ENCODE peak calls at places on chromosomes 11 and 22, in six cellular contexts. G is HCT116, I is MM.1S, M is PC-3, J is SK-N-SH, O is GM23248. V is an unnamed sample.

GRCh38 chr11:44607324-44607962 is 42.0 kb downstream of the CD82 start:
- DNase-seq in I (no peak), O (peak), J (no peak), G (no peak), M (no peak), V (no peak)

GRCh38 chr11:12224537-12224893 is 114.1 kb downstream of the MICAL2 start:
- DNase-seq in J (no peak), I (peak), M (peak), G (no peak), O (no peak), V (no peak)

GRCh38 chr22:41469218-41469851 is 418 bp downstream of the ACO2 start:
- DNase-seq in I (peak), J (no peak), O (no peak), M (peak), G (no peak), V (peak)

GRCh38 chr11:67269401-67270255 is 3.4 kb downstream of the GRK2 start:
- DNase-seq in O (no peak), J (no peak), G (no peak), M (no peak), I (no peak), V (no peak)

GRCh38 chr11:123603666-123604065 is 50.8 kb downstream of the SCN3B start:
- DNase-seq in J (no peak), M (no peak), I (no peak), O (no peak), G (no peak), V (no peak)

GRCh38 chr22:19105867-19106802 is 16.1 kb downstream of the DGCR2 start:
- DNase-seq in I (no peak), M (peak), O (no peak), J (peak), G (no peak), V (peak)

GRCh38 chr11:112237451-112237850 is 11.2 kb downstream of the PTS start:
- DNase-seq in J (no peak), I (no peak), G (no peak), M (no peak), O (no peak), V (no peak)

GRCh38 chr11:45436118-45436517 is 150.0 kb upstream of the SYT13 start:
- DNase-seq in J (no peak), O (no peak), G (no peak), I (no peak), M (no peak), V (no peak)

GRCh38 chr11:45917286-45917622 is 423 bp downstream of the PEX16 start:
- DNase-seq in I (no peak), G (no peak), J (no peak), O (peak), M (no peak), V (no peak)

GRCh38 chr11:34890812-34891211 is 25.4 kb downstream of the APIP start:
- DNase-seq in O (peak), G (peak), J (peak), M (peak), I (peak), V (peak)

GRCh38 chr22:24189249-24190158 is 8.2 kb downstream of the SUSD2 start:
- DNase-seq in I (peak), M (peak), J (peak), G (no peak), O (peak), V (peak)

GRCh38 chr22:39592104-39593060 is 21.8 kb downstream of the CACNA1I start:
- DNase-seq in I (no peak), M (peak), O (peak), J (peak), G (peak), V (peak)

GRCh38 chr11:58567889-58568512 is 7.7 kb downstream of the LPXN start:
- DNase-seq in O (peak), G (peak), I (peak), J (peak), M (peak), V (peak)

GRCh38 chr22:48948575-48949170 is 879.0 kb downstream of the BRD1 start:
- DNase-seq in G (no peak), I (no peak), M (no peak), J (no peak), O (no peak), V (no peak)

GRCh38 chr11:45948341-45948740 is 25.9 kb downstream of the LARGE2 start:
- DNase-seq in J (no peak), I (no peak), G (no peak), O (no peak), M (no peak), V (no peak)

GRCh38 chr11:71581826-71582225 is 849 bp downstream of the KRTAP5-11 start:
- DNase-seq in G (no peak), M (peak), J (no peak), O (no peak), I (no peak), V (no peak)

GRCh38 chr11:18522388-18522787 is 4.4 kb downstream of the TSG101 start:
- DNase-seq in O (peak), J (peak), G (no peak), M (no peak), I (no peak), V (peak)

GRCh38 chr11:117815262-117815803 is 9.2 kb downstream of the FXYD2 start:
- DNase-seq in I (peak), J (no peak), M (no peak), G (no peak), O (no peak), V (no peak)

GRCh38 chr11:106468531-106468930 is 391.1 kb downstream of the AASDHPPT start:
- DNase-seq in I (no peak), M (no peak), O (no peak), J (no peak), G (no peak), V (peak)

GRCh38 chr22:50529416-50530279 is at the start of gene TYMP:
- DNase-seq in I (no peak), J (no peak), G (no peak), M (peak), O (peak), V (peak)
- H2AFZ ChIP-seq in I (peak), J (no peak), G (no peak), M (peak), O (peak), V (no peak)

DNA sequence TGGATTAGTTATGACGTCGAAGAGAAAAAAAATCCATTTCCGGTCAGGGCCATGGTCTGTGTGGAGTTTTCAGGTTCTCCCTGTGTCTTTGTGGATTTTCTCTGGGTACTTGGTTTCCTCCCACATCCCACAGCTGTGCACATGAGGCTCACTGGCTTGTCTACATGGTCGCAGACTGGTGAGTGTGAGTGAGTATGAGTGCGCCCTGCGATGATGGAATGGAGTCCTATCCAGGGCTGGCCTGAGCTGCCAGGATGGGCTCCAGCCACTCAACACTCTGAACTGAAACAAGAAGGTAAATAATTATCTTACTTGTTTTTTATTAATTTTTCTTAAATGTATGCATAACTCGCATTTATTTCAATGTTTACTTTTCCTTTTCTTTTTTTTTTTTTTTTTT is 10.8 kb downstream of the MMP3 start:
- DNase-seq in O (no peak), M (no peak), J (no peak), I (no peak), G (no peak), V (no peak)
- H3K9ac ChIP-seq in O (no peak), M (no peak), J (no peak), I (no peak), G (no peak), V (no peak)

DNA sequence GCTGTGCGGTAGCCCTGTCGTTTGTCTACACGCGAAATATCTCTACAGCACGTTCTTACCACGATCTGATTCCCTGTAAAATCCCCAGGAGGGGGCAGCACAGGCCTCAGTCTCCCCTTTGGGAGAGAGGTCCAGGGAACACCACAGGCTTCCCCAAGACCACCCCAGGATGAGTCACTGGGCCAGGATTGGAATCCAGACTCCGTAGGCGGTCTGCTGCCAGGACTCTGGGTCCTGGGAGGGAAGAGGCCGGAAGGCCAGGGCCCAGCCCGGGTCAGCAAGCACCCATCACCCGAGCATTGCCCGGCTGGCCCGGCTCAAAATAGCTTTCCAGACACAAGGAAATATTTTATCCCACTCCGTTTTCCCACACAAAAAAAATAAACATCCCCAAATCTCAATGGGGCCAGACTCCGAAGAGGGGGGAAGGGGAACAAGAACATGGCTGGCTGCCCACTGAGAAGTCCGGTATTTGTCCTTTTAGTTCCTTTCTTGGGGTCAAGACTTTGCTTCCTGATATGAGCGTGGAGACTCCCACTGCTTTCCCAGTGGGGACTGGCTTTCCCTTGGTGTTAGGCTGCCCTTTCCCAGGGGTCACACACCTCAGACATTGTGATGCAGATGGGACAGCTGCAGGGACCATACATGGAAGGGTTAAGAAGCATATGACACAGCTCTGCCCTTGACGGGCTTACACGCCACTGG is 91.3 kb downstream of the LRRC32 start:
- DNase-seq in M (no peak), G (no peak), O (no peak), I (no peak), J (peak), V (peak)
- TF ChIP-seq EZH2phosphoT487 in M (no peak), G (no peak), O (no peak), I (no peak), J (no peak), V (no peak)

DNA sequence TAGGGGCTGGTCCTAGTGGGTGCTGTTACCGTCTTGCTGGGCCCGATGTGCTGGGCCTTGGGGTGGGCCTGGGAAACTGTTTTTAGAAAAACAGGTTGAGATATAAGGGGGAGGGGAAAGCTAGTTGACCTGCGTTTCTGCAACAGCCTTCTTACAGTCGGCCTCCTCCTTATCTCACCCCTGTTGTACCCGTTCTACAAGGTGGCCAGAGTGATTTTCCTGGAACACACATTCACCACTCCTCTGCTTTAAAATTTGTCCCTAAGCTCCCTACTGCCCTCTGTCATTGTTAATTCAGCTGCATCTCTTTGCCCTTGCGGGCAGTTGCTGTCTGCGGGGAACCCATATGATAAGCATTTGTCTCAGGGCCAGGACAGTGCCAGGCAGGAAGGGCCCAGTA is 113.9 kb downstream of the HIPK3 start:
- DNase-seq in J (no peak), O (no peak), M (no peak), G (no peak), I (no peak), V (no peak)
- H2AFZ ChIP-seq in J (no peak), O (peak), M (peak), G (no peak), I (no peak), V (no peak)

V was measured in neural progenitor cell.